ENCODE peak calls at places on chromosomes 3 and 15, in ten cellular contexts. One of them, this sample, is unnamed.

GRCh38 chr3:123028233-123028828 is 768 bp upstream of the SEMA5B start:
- DNase-seq in progenitor cell of endocrine pancreas: no peak
- DNase-seq in lung microvascular endothelial cell: peak; percentile 60
- DNase-seq in astrocyte of the spinal cord: peak; percentile 71
- DNase-seq in activated T-cell treated with anti-CD3 and anti-CD28 coated beads for 1 hour: no peak
- DNase-seq in foreskin fibroblast: peak; percentile 81
- DNase-seq in left cardiac atrium: peak; percentile 24
- DNase-seq in H9: peak; percentile 60
- DNase-seq in BJ: no peak
- DNase-seq in A172: peak; percentile 58
- DNase-seq in this sample: peak; percentile 37

GRCh38 chr3:166190360-166190759 is 353.1 kb upstream of the BCHE start:
- DNase-seq in foreskin fibroblast: no peak
- DNase-seq in left cardiac atrium: no peak
- DNase-seq in progenitor cell of endocrine pancreas: no peak
- DNase-seq in astrocyte of the spinal cord: peak; percentile 65
- DNase-seq in H9: no peak
- DNase-seq in activated T-cell treated with anti-CD3 and anti-CD28 coated beads for 1 hour: no peak
- DNase-seq in lung microvascular endothelial cell: no peak
- DNase-seq in BJ: no peak
- DNase-seq in A172: peak; percentile 67
- DNase-seq in this sample: no peak

GRCh38 chr3:104066658-104067057 is 1300.1 kb upstream of the ALCAM start:
- DNase-seq in left cardiac atrium: no peak
- DNase-seq in activated T-cell treated with anti-CD3 and anti-CD28 coated beads for 1 hour: no peak
- DNase-seq in lung microvascular endothelial cell: no peak
- DNase-seq in foreskin fibroblast: no peak
- DNase-seq in progenitor cell of endocrine pancreas: no peak
- DNase-seq in astrocyte of the spinal cord: peak; percentile 26
- DNase-seq in H9: no peak
- DNase-seq in A172: peak; percentile 74
- DNase-seq in BJ: no peak
- DNase-seq in this sample: no peak

GRCh38 chr15:50685976-50686467 is 575 bp downstream of the TRPM7 start:
- DNase-seq in A172: peak; percentile 32
- DNase-seq in H9: peak; percentile 65
- DNase-seq in lung microvascular endothelial cell: peak; percentile 58
- DNase-seq in left cardiac atrium: peak; percentile 70
- DNase-seq in BJ: no peak
- DNase-seq in astrocyte of the spinal cord: peak; percentile 55
- DNase-seq in progenitor cell of endocrine pancreas: peak; percentile 40
- DNase-seq in foreskin fibroblast: peak; percentile 71
- DNase-seq in activated T-cell treated with anti-CD3 and anti-CD28 coated beads for 1 hour: peak; percentile 54
- DNase-seq in this sample: no peak

GRCh38 chr15:34851007-34851406 is 55.7 kb upstream of the ACTC1 start:
- DNase-seq in left cardiac atrium: no peak
- DNase-seq in astrocyte of the spinal cord: no peak
- DNase-seq in BJ: no peak
- DNase-seq in H9: no peak
- DNase-seq in activated T-cell treated with anti-CD3 and anti-CD28 coated beads for 1 hour: no peak
- DNase-seq in A172: no peak
- DNase-seq in lung microvascular endothelial cell: no peak
- DNase-seq in foreskin fibroblast: no peak
- DNase-seq in progenitor cell of endocrine pancreas: no peak
- DNase-seq in this sample: no peak

GRCh38 chr3:153951276-153951675 is 169.9 kb upstream of the ARHGEF26 start:
- DNase-seq in astrocyte of the spinal cord: no peak
- DNase-seq in BJ: no peak
- DNase-seq in activated T-cell treated with anti-CD3 and anti-CD28 coated beads for 1 hour: no peak
- DNase-seq in A172: no peak
- DNase-seq in progenitor cell of endocrine pancreas: no peak
- DNase-seq in lung microvascular endothelial cell: no peak
- DNase-seq in foreskin fibroblast: no peak
- DNase-seq in H9: no peak
- DNase-seq in left cardiac atrium: no peak
- DNase-seq in this sample: no peak

GRCh38 chr15:70487380-70487725 is 276.0 kb downstream of the UACA start:
- DNase-seq in lung microvascular endothelial cell: no peak
- DNase-seq in activated T-cell treated with anti-CD3 and anti-CD28 coated beads for 1 hour: no peak
- DNase-seq in H9: no peak
- DNase-seq in astrocyte of the spinal cord: no peak
- DNase-seq in left cardiac atrium: peak; percentile 9
- DNase-seq in BJ: no peak
- DNase-seq in A172: no peak
- DNase-seq in foreskin fibroblast: no peak
- DNase-seq in progenitor cell of endocrine pancreas: no peak
- DNase-seq in this sample: no peak

GRCh38 chr15:38297623-38298388 is 45.2 kb downstream of the SPRED1 start:
- DNase-seq in H9: no peak
- DNase-seq in BJ: no peak
- DNase-seq in left cardiac atrium: no peak
- DNase-seq in A172: no peak
- DNase-seq in lung microvascular endothelial cell: no peak
- DNase-seq in astrocyte of the spinal cord: peak; percentile 69
- DNase-seq in activated T-cell treated with anti-CD3 and anti-CD28 coated beads for 1 hour: no peak
- DNase-seq in progenitor cell of endocrine pancreas: no peak
- DNase-seq in foreskin fibroblast: peak; percentile 39
- DNase-seq in this sample: peak; percentile 21

GRCh38 chr3:100107227-100107626 is 7.1 kb downstream of the FILIP1L start:
- DNase-seq in foreskin fibroblast: peak; percentile 33
- DNase-seq in A172: peak; percentile 25
- DNase-seq in activated T-cell treated with anti-CD3 and anti-CD28 coated beads for 1 hour: no peak
- DNase-seq in BJ: no peak
- DNase-seq in progenitor cell of endocrine pancreas: no peak
- DNase-seq in left cardiac atrium: no peak
- DNase-seq in H9: no peak
- DNase-seq in lung microvascular endothelial cell: peak; percentile 73
- DNase-seq in astrocyte of the spinal cord: peak; percentile 35
- DNase-seq in this sample: no peak

GRCh38 chr3:155233213-155233612 is 60.3 kb downstream of the STRIT1 start:
- DNase-seq in astrocyte of the spinal cord: peak; percentile 84
- DNase-seq in lung microvascular endothelial cell: peak; percentile 66
- DNase-seq in foreskin fibroblast: peak; percentile 96
- DNase-seq in progenitor cell of endocrine pancreas: no peak
- DNase-seq in activated T-cell treated with anti-CD3 and anti-CD28 coated beads for 1 hour: no peak
- DNase-seq in A172: peak; percentile 85
- DNase-seq in left cardiac atrium: peak; percentile 67
- DNase-seq in BJ: peak; percentile 79
- DNase-seq in H9: no peak
- DNase-seq in this sample: peak; percentile 33

GRCh38 chr15:59812889-59813288 is 123.8 kb upstream of the BNIP2 start:
- DNase-seq in foreskin fibroblast: no peak
- DNase-seq in lung microvascular endothelial cell: no peak
- DNase-seq in H9: no peak
- DNase-seq in activated T-cell treated with anti-CD3 and anti-CD28 coated beads for 1 hour: no peak
- DNase-seq in astrocyte of the spinal cord: no peak
- DNase-seq in progenitor cell of endocrine pancreas: no peak
- DNase-seq in A172: no peak
- DNase-seq in left cardiac atrium: no peak
- DNase-seq in BJ: no peak
- DNase-seq in this sample: no peak

GRCh38 chr3:195239121-195239520 is 31.8 kb downstream of the XXYLT1 start:
- DNase-seq in left cardiac atrium: no peak
- DNase-seq in activated T-cell treated with anti-CD3 and anti-CD28 coated beads for 1 hour: no peak
- DNase-seq in lung microvascular endothelial cell: no peak
- DNase-seq in foreskin fibroblast: no peak
- DNase-seq in H9: no peak
- DNase-seq in progenitor cell of endocrine pancreas: no peak
- DNase-seq in BJ: no peak
- DNase-seq in astrocyte of the spinal cord: no peak
- DNase-seq in A172: no peak
- DNase-seq in this sample: no peak

GRCh38 chr15:77094397-77095030 is 23.6 kb upstream of the TSPAN3 start:
- DNase-seq in activated T-cell treated with anti-CD3 and anti-CD28 coated beads for 1 hour: no peak
- DNase-seq in BJ: no peak
- DNase-seq in progenitor cell of endocrine pancreas: no peak
- DNase-seq in A172: no peak
- DNase-seq in foreskin fibroblast: no peak
- DNase-seq in left cardiac atrium: no peak
- DNase-seq in H9: peak; percentile 65
- DNase-seq in astrocyte of the spinal cord: no peak
- DNase-seq in lung microvascular endothelial cell: no peak
- DNase-seq in this sample: no peak

GRCh38 chr3:58234516-58234931 is 3.1 kb upstream of the ABHD6 start:
- DNase-seq in foreskin fibroblast: peak; percentile 78
- DNase-seq in A172: peak; percentile 49
- DNase-seq in H9: no peak
- DNase-seq in activated T-cell treated with anti-CD3 and anti-CD28 coated beads for 1 hour: no peak
- DNase-seq in lung microvascular endothelial cell: peak; percentile 19
- DNase-seq in BJ: no peak
- DNase-seq in left cardiac atrium: no peak
- DNase-seq in astrocyte of the spinal cord: peak; percentile 17
- DNase-seq in progenitor cell of endocrine pancreas: no peak
- DNase-seq in this sample: no peak

GRCh38 chr15:42134617-42135243 is 21.7 kb downstream of the PLA2G4F start:
- DNase-seq in progenitor cell of endocrine pancreas: no peak
- DNase-seq in A172: no peak
- DNase-seq in left cardiac atrium: no peak
- DNase-seq in lung microvascular endothelial cell: no peak
- DNase-seq in activated T-cell treated with anti-CD3 and anti-CD28 coated beads for 1 hour: no peak
- DNase-seq in foreskin fibroblast: no peak
- DNase-seq in H9: no peak
- DNase-seq in BJ: no peak
- DNase-seq in astrocyte of the spinal cord: no peak
- DNase-seq in this sample: no peak

This sample was measured in smooth muscle cell of the brain vasculature.